ENCODE peak calls at places on chromosomes 7 and 10, in five cellular contexts. J is AG09309, S is right lobe of liver, L is Calu3, M is B cell. F is an unnamed sample.

GRCh38 chr7:70557281-70557680 is 574.7 kb upstream of the GALNT17 start:
- DNase-seq in L (no peak), S (no peak), M (no peak), J (no peak), F (no peak)

GRCh38 chr7:192701-193536 is 548 bp downstream of the FAM20C start:
- DNase-seq in S (peak; percentile 73), J (no peak), M (no peak), L (peak; percentile 30), F (no peak)

GRCh38 chr7:26588511-26588910 is 275.9 kb downstream of the SKAP2 start:
- DNase-seq in L (no peak), J (no peak), S (no peak), M (no peak), F (no peak)

GRCh38 chr7:34155225-34155908 is 250.0 kb downstream of the BMPER start:
- DNase-seq in M (no peak), S (no peak), J (peak; percentile 97), L (no peak), F (no peak)

GRCh38 chr10:17062493-17063487 is 66.8 kb downstream of the CUBN start:
- DNase-seq in S (no peak), J (no peak), L (peak; percentile 82), M (no peak), F (no peak)

GRCh38 chr10:24136070-24136469 is 72.9 kb upstream of the KIAA1217 start:
- DNase-seq in M (no peak), L (no peak), J (no peak), S (no peak), F (no peak)

GRCh38 chr7:86947956-86948355 is 111.5 kb downstream of the ELAPOR2 start:
- DNase-seq in M (no peak), J (no peak), L (no peak), S (no peak), F (no peak)

GRCh38 chr7:115973381-115973780 is 57.2 kb downstream of the TFEC start:
- DNase-seq in L (no peak), M (no peak), S (no peak), J (no peak), F (no peak)

GRCh38 chr10:92573091-92573797 is 649 bp downstream of the IDE start:
- DNase-seq in M (peak; percentile 42), L (no peak), J (no peak), S (peak; percentile 65), F (peak; percentile 29)

GRCh38 chr7:2864999-2865670 is 21.0 kb upstream of the GNA12 start:
- DNase-seq in S (no peak), L (peak; percentile 84), M (peak; percentile 76), J (no peak), F (peak; percentile 81)

GRCh38 chr7:139231513-139232376 is 708 bp downstream of the UBN2 start:
- DNase-seq in L (peak; percentile 37), J (no peak), M (no peak), S (peak; percentile 51), F (peak; percentile 66)

GRCh38 chr7:101877882-101878591 is 60.6 kb downstream of the CUX1 start:
- DNase-seq in L (no peak), J (no peak), M (no peak), S (no peak), F (no peak)

GRCh38 chr10:132577350-132578005 is 39.9 kb downstream of the INPP5A start:
- DNase-seq in S (peak; percentile 81), L (peak; percentile 35), M (no peak), J (no peak), F (no peak)

GRCh38 chr10:91043173-91043910 is 122.5 kb upstream of the ANKRD1 start:
- DNase-seq in S (peak; percentile 84), J (peak; percentile 5), L (peak; percentile 1), M (no peak), F (no peak)

GRCh38 chr10:112696587-112696986 is 249.6 kb downstream of the VTI1A start:
- DNase-seq in S (no peak), M (no peak), J (no peak), L (no peak), F (no peak)

GRCh38 chr7:81280531-81280930 is 361.7 kb upstream of the SEMA3C start:
- DNase-seq in M (no peak), J (no peak), L (no peak), S (no peak), F (no peak)

GRCh38 chr10:29960261-29960660 is 99.1 kb downstream of the JCAD start:
- DNase-seq in J (no peak), S (no peak), M (no peak), L (no peak), F (no peak)

GRCh38 chr7:124930655-124931597 is 1.3 kb upstream of the POT1 start:
- DNase-seq in M (no peak), J (no peak), L (no peak), S (no peak), F (no peak)

GRCh38 chr7:43602271-43602670 is 19.4 kb downstream of the STK17A start:
- DNase-seq in L (no peak), M (no peak), S (no peak), J (no peak), F (no peak)

GRCh38 chr10:16116404-16117304 is 256.3 kb upstream of the MINDY3 start:
- DNase-seq in S (no peak), J (no peak), L (peak; percentile 6), M (no peak), F (peak; percentile 15)

GRCh38 chr10:28991738-28992270 is 297.1 kb upstream of the LYZL1 start:
- DNase-seq in J (no peak), S (peak; percentile 62), L (peak; percentile 74), M (no peak), F (peak; percentile 26)

GRCh38 chr7:55255501-55256445 is 109.4 kb upstream of the LANCL2 start:
- DNase-seq in M (peak; percentile 62), L (peak; percentile 96), S (peak; percentile 87), J (no peak), F (peak; percentile 85)

GRCh38 chr10:69479241-69479730 is 28.0 kb downstream of the TSPAN15 start:
- DNase-seq in S (no peak), J (no peak), L (no peak), M (no peak), F (no peak)

DNA sequence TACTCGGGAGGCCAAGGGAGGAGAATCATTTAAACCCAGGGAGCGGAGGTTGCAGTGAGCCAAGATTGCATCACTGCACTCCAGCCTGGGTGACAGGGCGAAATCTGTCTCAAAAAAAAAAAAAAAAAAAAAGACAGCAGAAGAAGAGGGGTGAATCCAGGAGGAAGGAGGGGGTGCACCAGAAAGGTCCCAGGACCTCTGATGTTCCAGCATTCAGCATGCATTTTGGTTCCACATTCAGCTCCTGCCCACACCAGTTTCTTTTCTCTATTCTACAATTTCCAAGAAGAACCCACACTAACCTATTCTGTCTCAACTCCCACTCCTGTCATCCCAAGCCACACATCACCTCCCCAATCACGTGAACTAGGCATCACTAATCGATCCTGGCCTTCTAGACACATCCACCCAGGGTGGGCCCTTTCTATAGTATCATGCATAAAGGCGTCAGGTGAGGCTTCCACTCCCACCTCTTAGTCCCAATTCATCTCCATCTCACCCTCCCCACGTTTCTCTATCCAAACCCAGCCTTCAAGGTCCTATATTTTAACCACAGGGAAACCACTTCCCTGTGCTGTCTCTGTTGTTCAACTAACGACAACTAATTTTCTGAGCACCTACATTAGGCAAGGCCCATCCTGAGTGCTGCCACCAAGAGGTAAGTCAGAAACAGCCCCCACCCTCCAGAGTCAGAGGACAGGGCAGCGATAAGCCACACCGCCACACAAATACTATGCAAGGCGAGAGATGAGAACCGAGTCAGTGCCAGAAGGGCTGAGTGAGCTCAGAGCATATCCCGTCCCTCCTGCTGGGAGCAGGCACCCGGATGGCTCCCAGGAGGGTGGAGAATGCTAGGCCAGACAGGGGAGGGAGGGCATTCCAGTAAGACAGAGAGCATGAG is 2.2 kb downstream of the ANXA11 start:
- DNase-seq in S (peak; percentile 70), L (peak; percentile 80), M (peak; percentile 69), J (peak; percentile 80), F (peak; percentile 54)
- TF ChIP-seq CTCF in S (no peak), L (peak; percentile 32), M (peak; percentile 42), J (peak; percentile 14), F (peak; percentile 50)

DNA sequence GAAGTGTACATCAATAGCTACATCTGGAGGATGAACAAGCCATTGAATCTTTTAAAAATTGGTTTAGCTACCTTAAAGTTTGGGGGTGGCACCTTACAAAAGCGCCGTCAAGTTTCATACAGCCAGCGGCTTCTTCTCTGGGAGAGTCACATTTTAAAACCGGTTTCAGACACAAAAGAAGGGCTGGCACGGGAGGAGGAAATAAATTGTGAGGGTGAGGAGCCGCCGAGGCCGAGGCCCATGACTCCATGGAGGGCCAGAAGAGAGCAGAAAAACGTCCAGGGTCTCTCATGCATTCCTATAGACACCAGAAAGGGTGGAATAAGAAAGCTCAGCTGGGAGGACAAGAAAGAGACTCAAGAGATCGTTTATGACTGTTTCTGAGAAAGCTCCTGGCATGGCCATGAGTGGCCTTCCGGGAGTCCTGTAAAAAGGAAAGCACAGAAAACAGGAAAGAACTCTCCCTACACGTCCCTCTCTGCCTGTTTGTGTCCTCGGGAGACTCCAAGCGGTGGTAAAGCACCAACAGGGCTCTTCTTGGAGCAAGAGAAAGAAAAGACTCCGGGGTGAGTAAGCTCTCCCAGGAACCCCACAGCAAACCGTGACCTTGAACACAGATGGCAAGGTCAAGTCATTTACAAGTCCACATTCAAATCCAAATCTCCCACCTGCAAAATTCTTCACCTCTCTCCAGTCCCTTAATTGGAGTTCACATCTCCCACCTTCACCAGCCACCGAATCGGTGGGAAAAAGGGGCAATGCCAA is 1.8 kb downstream of the FRAT2 start:
- DNase-seq in L (peak; percentile 38), M (no peak), J (peak; percentile 76), S (peak; percentile 80), F (no peak)
- TF ChIP-seq CTCF in L (no peak), M (no peak), J (peak; percentile 62), S (peak; percentile 25), F (no peak)

DNA sequence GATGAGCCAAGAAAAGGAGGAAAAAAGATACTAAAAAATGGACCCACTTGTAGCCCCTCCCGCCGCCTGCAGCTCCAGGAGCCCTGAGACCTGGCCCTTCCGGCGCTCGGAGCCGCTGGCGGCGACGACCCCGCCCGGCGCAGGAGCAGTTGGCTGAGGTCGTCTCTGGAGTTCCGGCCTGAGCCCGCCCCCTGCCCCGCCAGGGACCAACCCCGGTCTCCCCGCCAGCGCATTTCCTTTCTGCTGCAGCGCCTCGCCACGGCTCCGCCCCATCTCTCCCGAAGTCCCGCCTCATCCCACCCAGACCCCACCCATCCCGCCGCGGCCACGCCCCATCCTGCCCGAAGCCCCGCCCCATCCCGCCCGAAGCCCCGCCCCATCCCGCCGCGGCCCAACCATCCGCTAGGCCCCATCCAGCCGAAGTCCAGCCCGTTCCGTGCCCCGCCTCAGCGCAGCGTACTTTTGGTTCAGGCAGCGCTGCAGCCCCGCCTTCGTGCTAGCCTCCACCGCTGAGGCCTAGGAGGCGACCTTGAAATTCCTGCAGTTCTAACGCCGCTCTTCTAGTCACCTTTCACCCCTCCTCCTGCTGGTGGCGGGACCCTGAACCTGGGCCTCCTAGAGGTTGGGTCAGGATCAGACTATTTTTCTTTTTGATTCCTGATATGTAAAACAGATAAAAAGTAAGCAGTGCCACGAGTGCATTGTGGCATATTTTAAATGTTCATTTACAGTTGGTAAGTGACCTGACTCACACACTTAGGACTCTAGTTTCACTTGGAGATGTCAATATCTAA is at the start of gene STN1:
- DNase-seq in J (peak; percentile 83), L (peak; percentile 94), S (peak; percentile 99), M (peak; percentile 96), F (peak; percentile 97)
- TF ChIP-seq CTCF in J (no peak), L (no peak), S (peak; percentile 16), M (no peak), F (peak; percentile 9)

GRCh38 chr10:49508654-49509053 is 30.3 kb downstream of the ERCC6 start:
- DNase-seq in S (no peak), J (no peak), M (no peak), L (no peak), F (no peak)

GRCh38 chr10:49516216-49516970 is 22.5 kb downstream of the ERCC6 start:
- DNase-seq in S (no peak), L (no peak), J (no peak), M (no peak), F (no peak)

GRCh38 chr10:49508249-49508648 is 30.7 kb downstream of the ERCC6 start:
- DNase-seq in J (no peak), L (no peak), S (no peak), M (no peak), F (no peak)

GRCh38 chr10:49509904-49510303 is 29.0 kb downstream of the ERCC6 start:
- DNase-seq in J (no peak), S (no peak), L (no peak), M (no peak), F (no peak)

GRCh38 chr10:49512121-49512809 is 26.7 kb downstream of the ERCC6 start:
- DNase-seq in J (no peak), M (no peak), L (peak; percentile 10), S (no peak), F (no peak)
- TF ChIP-seq CTCF in J (peak; percentile 48), M (peak; percentile 78), L (peak; percentile 40), S (peak; percentile 46), F (peak; percentile 62)